ENCODE peak calls at places on chromosomes 16 and 17, in four cellular contexts. I is lower leg skin, A is T-helper 9 cell, N is RCC 7860. L is an unnamed sample.
A peak's percentile ranks its signal among the peaks of the same experiment; 100 is the strongest.

GRCh38 chr17:64155751-64156544 is 26.0 kb upstream of the ERN1 start:
- DNase-seq in I (peak; percentile 87), A (no peak), N (no peak), L (no peak)

GRCh38 chr17:83200746-83201145 is 121.3 kb downstream of the METRNL start:
- DNase-seq in I (peak; percentile 80), A (no peak), N (no peak), L (no peak)

GRCh38 chr17:38730526-38731379 is 612 bp downstream of the CISD3 start:
- DNase-seq in I (peak; percentile 94), A (no peak), N (peak; percentile 83), L (peak; percentile 51)

GRCh38 chr16:55302635-55303034 is 21.4 kb upstream of the IRX6 start:
- DNase-seq in I (no peak), A (no peak), N (no peak), L (no peak)

GRCh38 chr16:8966781-8967436 is 3.2 kb upstream of the USP7 start:
- DNase-seq in I (no peak), A (no peak), N (no peak), L (no peak)

GRCh38 chr16:57044931-57045693 is 47.3 kb upstream of the CPNE2 start:
- DNase-seq in I (no peak), A (no peak), N (no peak), L (no peak)

GRCh38 chr17:50532452-50533024 is at the start of gene EPN3:
- DNase-seq in I (peak; percentile 90), A (no peak), N (no peak), L (no peak)

GRCh38 chr16:87161822-87162676 is 155.1 kb downstream of the C16orf95 start:
- DNase-seq in I (no peak), A (no peak), N (no peak), L (no peak)

GRCh38 chr17:76179496-76180467 is 38.7 kb upstream of the FOXJ1 start:
- DNase-seq in I (no peak), A (no peak), N (no peak), L (no peak)

GRCh38 chr17:21034350-21035235 is 8.2 kb downstream of the USP22 start:
- DNase-seq in I (peak; percentile 62), A (peak; percentile 13), N (no peak), L (peak; percentile 56)

GRCh38 chr17:71163121-71163812 is 957.6 kb upstream of the SOX9 start:
- DNase-seq in I (no peak), A (no peak), N (no peak), L (no peak)

GRCh38 chr17:74163271-74163821 is 40.1 kb upstream of the RPL38 start:
- DNase-seq in I (peak; percentile 29), A (no peak), N (no peak), L (no peak)

GRCh38 chr17:14359251-14359939 is 58.5 kb downstream of the HS3ST3B1 start:
- DNase-seq in I (no peak), A (peak; percentile 3), N (no peak), L (no peak)

GRCh38 chr17:7380321-7380720 is 568 bp upstream of the TNK1 start:
- DNase-seq in I (peak; percentile 92), A (no peak), N (no peak), L (peak; percentile 59)

GRCh38 chr17:72284806-72285205 is 164.0 kb downstream of the SOX9 start:
- DNase-seq in I (no peak), A (no peak), N (no peak), L (no peak)

GRCh38 chr16:53803998-53804397 is 100.0 kb downstream of the FTO start:
- DNase-seq in I (no peak), A (no peak), N (no peak), L (no peak)

L was measured in NCI-H226.